ENCODE peak calls at places on chromosome 11, in eight cellular contexts. A, V, Q, F, D, S, W and H are unnamed samples.

GRCh38 chr11:12007769-12008737 is at the start of gene DKK3:
- DNase-seq in A (no peak), V (no peak), Q (no peak), F (peak; percentile 86), D (peak; percentile 70), S (no peak), W (no peak), H (no peak)

GRCh38 chr11:13940611-13941256 is 21.8 kb upstream of the SPON1 start:
- DNase-seq in A (no peak), V (no peak), Q (no peak), F (no peak), D (no peak), S (no peak), W (no peak), H (no peak)

GRCh38 chr11:131042041-131042390 is 125.7 kb upstream of the SNX19 start:
- DNase-seq in A (no peak), V (no peak), Q (no peak), F (no peak), D (no peak), S (no peak), W (no peak), H (no peak)

GRCh38 chr11:131864205-131864604 is 493.8 kb downstream of the NTM start:
- DNase-seq in A (no peak), V (no peak), Q (no peak), F (peak; percentile 72), D (no peak), S (no peak), W (no peak), H (no peak)

GRCh38 chr11:1138053-1138452 is 19.7 kb upstream of the MUC5AC start:
- DNase-seq in A (no peak), V (no peak), Q (no peak), F (no peak), D (no peak), S (no peak), W (no peak), H (no peak)

GRCh38 chr11:5564259-5565019 is 16.1 kb upstream of the OR52H1 start:
- DNase-seq in A (no peak), V (no peak), Q (no peak), F (no peak), D (no peak), S (no peak), W (no peak), H (peak; percentile 34)

GRCh38 chr11:69471329-69472052 is 10.0 kb upstream of the LINC01488 start:
- DNase-seq in A (no peak), V (no peak), Q (no peak), F (no peak), D (peak; percentile 37), S (no peak), W (no peak), H (no peak)

GRCh38 chr11:72079776-72080325 is 491 bp downstream of the NUMA1 start:
- DNase-seq in A (no peak), V (peak; percentile 74), Q (no peak), F (peak; percentile 80), D (peak; percentile 10), S (no peak), W (no peak), H (no peak)

GRCh38 chr11:117633976-117634755 is 162.8 kb downstream of the DSCAML1 start:
- DNase-seq in A (no peak), V (no peak), Q (no peak), F (no peak), D (no peak), S (no peak), W (no peak), H (no peak)

GRCh38 chr11:131875611-131876010 is 505.2 kb downstream of the NTM start:
- DNase-seq in A (no peak), V (no peak), Q (no peak), F (no peak), D (no peak), S (no peak), W (no peak), H (no peak)

GRCh38 chr11:29634248-29634647 is 382.6 kb downstream of the KCNA4 start:
- DNase-seq in A (no peak), V (no peak), Q (no peak), F (no peak), D (peak; percentile 27), S (no peak), W (no peak), H (no peak)

GRCh38 chr11:24386551-24387404 is 110.1 kb upstream of the LUZP2 start:
- DNase-seq in A (no peak), V (no peak), Q (no peak), F (peak; percentile 13), D (peak; percentile 83), S (no peak), W (peak; percentile 12), H (no peak)

GRCh38 chr11:74755395-74755995 is 6.8 kb downstream of the RNF169 start:
- DNase-seq in A (no peak), V (no peak), Q (no peak), F (no peak), D (peak; percentile 66), S (no peak), W (no peak), H (no peak)

GRCh38 chr11:126636911-126637799 is 281.7 kb downstream of the ST3GAL4 start:
- DNase-seq in A (no peak), V (no peak), Q (no peak), F (no peak), D (no peak), S (no peak), W (no peak), H (no peak)

GRCh38 chr11:8333431-8334401 is 70.0 kb upstream of the LMO1 start:
- DNase-seq in A (no peak), V (peak; percentile 19), Q (no peak), F (no peak), D (no peak), S (no peak), W (no peak), H (no peak)

GRCh38 chr11:61890536-61891330 is 612 bp downstream of the FADS3 start:
- DNase-seq in A (no peak), V (peak; percentile 67), Q (no peak), F (peak; percentile 83), D (no peak), S (no peak), W (peak; percentile 56), H (no peak)

GRCh38 chr11:47913569-47914244 is 65.6 kb upstream of the NUP160 start:
- DNase-seq in A (no peak), V (peak; percentile 57), Q (no peak), F (no peak), D (peak; percentile 40), S (no peak), W (no peak), H (no peak)

GRCh38 chr11:77748266-77748665 is 72.3 kb downstream of the RSF1 start:
- DNase-seq in A (no peak), V (no peak), Q (no peak), F (no peak), D (no peak), S (no peak), W (no peak), H (no peak)

GRCh38 chr11:62137276-62137861 is 13.6 kb downstream of the INCENP start:
- DNase-seq in A (no peak), V (no peak), Q (no peak), F (peak; percentile 37), D (no peak), S (no peak), W (no peak), H (no peak)

GRCh38 chr11:63763506-63764200 is 4.9 kb downstream of the ZFTA start:
- DNase-seq in A (no peak), V (no peak), Q (no peak), F (peak; percentile 41), D (peak; percentile 91), S (no peak), W (no peak), H (no peak)

GRCh38 chr11:63762662-63763505 is 5.7 kb downstream of the ZFTA start:
- DNase-seq in A (no peak), V (no peak), Q (no peak), F (peak; percentile 47), D (peak; percentile 71), S (no peak), W (no peak), H (no peak)

GRCh38 chr11:63760487-63761079 is 8.0 kb downstream of the ZFTA start:
- DNase-seq in A (no peak), V (no peak), Q (no peak), F (no peak), D (peak; percentile 36), S (no peak), W (no peak), H (no peak)

GRCh38 chr11:63761173-63761572 is 7.4 kb downstream of the ZFTA start:
- DNase-seq in A (no peak), V (no peak), Q (no peak), F (no peak), D (peak; percentile 84), S (no peak), W (no peak), H (no peak)

GRCh38 chr11:63761870-63762661 is 6.5 kb downstream of the ZFTA start:
- DNase-seq in A (no peak), V (no peak), Q (no peak), F (peak; percentile 38), D (peak; percentile 96), S (no peak), W (no peak), H (no peak)
- TF ChIP-seq REST in A (no peak), V (no peak), Q (no peak), F (no peak), D (no peak), S (no peak), W (no peak), H (no peak)

GRCh38 chr11:128547946-128548654 is 39.3 kb downstream of the ETS1 start:
- DNase-seq in A (no peak), V (no peak), Q (no peak), F (no peak), D (no peak), S (no peak), W (no peak), H (no peak)
- H3K4me3 ChIP-seq in A (peak overlapping the region; percentile 25), V (no peak overlapping the region), Q (no peak overlapping the region), F (no peak overlapping the region), D (peak overlapping the region; percentile 59), S (peak overlapping the region; percentile 60), W (no peak overlapping the region), H (peak overlapping the region; percentile 22)

GRCh38 chr11:33062137-33062536 is 22.8 kb downstream of the TCP11L1 start:
- DNase-seq in A (no peak), V (no peak), Q (no peak), F (peak; percentile 70), D (no peak), S (no peak), W (no peak), H (no peak)
- TF ChIP-seq POLR2AphosphoS5 in A (no peak), V (no peak), Q (no peak), F (peak; percentile 39), D (no peak), S (no peak), W (no peak), H (no peak)

GRCh38 chr11:123797065-123797940 is 8.8 kb downstream of the OR6M1 start:
- DNase-seq in A (no peak), V (no peak), Q (no peak), F (no peak), D (no peak), S (no peak), W (no peak), H (no peak)

GRCh38 chr11:123800041-123800440 is 6.1 kb downstream of the OR6M1 start:
- DNase-seq in A (no peak), V (no peak), Q (no peak), F (no peak), D (no peak), S (no peak), W (no peak), H (no peak)

GRCh38 chr11:123798513-123799252 is 7.5 kb downstream of the OR6M1 start:
- DNase-seq in A (no peak), V (no peak), Q (no peak), F (no peak), D (no peak), S (no peak), W (no peak), H (no peak)

GRCh38 chr11:123798079-123798478 is 8.1 kb downstream of the OR6M1 start:
- DNase-seq in A (no peak), V (no peak), Q (no peak), F (no peak), D (no peak), S (no peak), W (no peak), H (no peak)

GRCh38 chr11:123799438-123799837 is 6.7 kb downstream of the OR6M1 start:
- DNase-seq in A (no peak), V (no peak), Q (no peak), F (no peak), D (no peak), S (no peak), W (no peak), H (no peak)
- TF ChIP-seq REST in A (no peak), V (no peak), Q (no peak), F (no peak), D (no peak), S (no peak), W (no peak), H (no peak)